ENCODE peak calls at places on chromosomes 2 and 18, in eight cellular contexts. U is hepatocyte, Q is foreskin fibroblast, V is stomach, M is bronchial epithelial cell, B is endothelial cell, W is fibroblast of the aortic adventitia, D is right lobe of liver. R is an unnamed sample.

GRCh38 chr18:31977270-31977872 is 34.4 kb upstream of the TRAPPC8 start:
- DNase-seq in U (peak), M (peak), B (peak), Q (peak), D (no peak), W (peak), V (no peak), R (no peak)

GRCh38 chr2:104658149-104658839 is 195.6 kb upstream of the POU3F3 start:
- DNase-seq in B (peak), Q (no peak), M (no peak), W (no peak), V (no peak), U (peak), D (peak), R (no peak)

GRCh38 chr18:41576643-41577042 is 378.4 kb upstream of the PIK3C3 start:
- DNase-seq in Q (no peak), B (no peak), V (no peak), W (no peak), U (no peak), M (no peak), D (no peak), R (no peak)

GRCh38 chr2:17101596-17101995 is 416.6 kb downstream of the RAD51AP2 start:
- DNase-seq in B (no peak), M (no peak), Q (peak), U (no peak), V (no peak), D (no peak), W (no peak), R (no peak)

GRCh38 chr18:27363918-27364317 is 178.8 kb upstream of the CHST9 start:
- DNase-seq in M (peak), Q (no peak), D (no peak), W (peak), V (no peak), U (peak), B (no peak), R (no peak)

GRCh38 chr2:188676012-188676405 is 298.2 kb upstream of the COL3A1 start:
- DNase-seq in Q (no peak), D (no peak), U (no peak), B (no peak), W (peak), M (no peak), V (no peak), R (no peak)

GRCh38 chr2:53422979-53423378 is 344.6 kb upstream of the CHAC2 start:
- DNase-seq in B (peak), M (peak), D (peak), V (peak), W (peak), Q (no peak), U (peak), R (no peak)

GRCh38 chr2:174699993-174700766 is 64.1 kb downstream of the CHRNA1 start:
- DNase-seq in V (no peak), Q (peak), W (peak), M (peak), D (no peak), B (peak), U (peak), R (no peak)

GRCh38 chr18:55465313-55465712 is 122.7 kb downstream of the TCF4 start:
- DNase-seq in V (no peak), M (no peak), U (no peak), Q (no peak), D (no peak), B (no peak), W (no peak), R (no peak)

GRCh38 chr2:120471166-120471565 is 125.2 kb downstream of the INHBB start:
- DNase-seq in W (no peak), Q (no peak), M (no peak), D (no peak), V (no peak), U (no peak), B (no peak), R (no peak)

GRCh38 chr2:114123925-114124324 is 234.0 kb downstream of the ACTR3 start:
- DNase-seq in V (no peak), B (no peak), M (no peak), W (no peak), D (no peak), U (no peak), Q (no peak), R (no peak)

DNA sequence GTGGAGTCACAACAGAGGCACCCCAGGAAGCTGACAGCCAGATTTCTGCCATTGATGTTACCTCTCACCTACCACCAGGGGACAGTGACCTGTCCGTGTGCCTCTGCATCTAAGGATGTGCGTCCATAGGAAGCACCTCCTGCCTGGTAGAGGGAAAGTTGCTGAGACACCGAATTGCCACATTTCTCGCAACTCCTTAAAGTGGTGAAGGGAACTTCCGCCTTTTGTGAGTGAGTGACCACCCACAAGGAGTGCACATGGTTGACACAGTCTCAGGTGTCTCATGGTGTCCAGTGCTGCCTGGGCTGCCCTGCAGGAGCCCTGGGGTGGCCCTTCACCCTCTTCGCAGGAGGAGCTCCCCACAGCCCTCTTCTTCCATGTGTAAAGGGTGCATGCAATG is 201.8 kb downstream of the GBX2 start:
- DNase-seq in M (no peak), B (no peak), Q (no peak), W (no peak), V (no peak), U (no peak), D (no peak), R (no peak)
- TF ChIP-seq CTCF in M (no peak), B (no peak), Q (no peak), W (no peak), V (no peak), U (no peak), D (no peak), R (no peak)

DNA sequence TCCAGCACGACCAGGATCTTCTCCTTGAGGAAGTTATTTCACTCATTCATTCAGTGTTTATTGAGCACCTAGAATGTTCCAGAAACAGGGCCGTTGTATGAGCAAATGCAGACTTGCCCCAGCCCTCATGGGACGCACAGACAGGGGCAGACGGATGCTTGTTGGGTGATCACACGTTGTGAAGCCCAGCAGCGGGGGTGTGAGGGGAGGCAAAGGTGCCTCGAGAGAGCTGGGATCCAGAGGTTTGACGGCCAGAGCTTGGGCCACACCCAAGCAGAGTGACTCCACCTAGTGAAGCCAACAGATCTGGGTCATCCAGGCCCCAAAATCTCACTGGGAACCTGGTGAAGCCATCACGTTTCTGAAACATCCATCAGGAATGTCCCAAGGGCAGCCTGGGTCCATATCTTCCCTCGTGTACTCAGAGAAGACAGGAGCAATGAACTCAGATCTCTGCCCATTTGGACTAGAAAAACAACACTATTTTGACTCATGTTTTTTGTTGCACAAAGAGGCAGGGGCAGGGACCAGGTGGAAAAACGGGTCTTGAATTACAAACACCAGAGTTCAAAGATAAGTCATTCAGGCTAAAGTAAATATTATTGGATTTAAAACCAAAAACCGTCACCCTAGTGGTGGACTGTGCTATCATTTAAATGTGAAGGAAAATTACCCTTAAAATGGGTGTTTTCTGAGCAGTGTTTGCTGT is 54.9 kb upstream of the RBM44 start:
- DNase-seq in D (peak), B (no peak), U (no peak), Q (no peak), V (no peak), M (peak), W (peak), R (no peak)
- TF ChIP-seq CTCF in D (peak), B (no peak), U (peak), Q (peak), V (peak), M (peak), W (peak), R (peak)

GRCh38 chr2:218399391-218400166 is at the start of gene CTDSP1:
- DNase-seq in W (peak), Q (peak), D (peak), B (peak), U (peak), M (peak), V (peak), R (peak)

GRCh38 chr2:218396688-218397501 is 2.8 kb upstream of the CTDSP1 start:
- DNase-seq in B (peak), D (peak), W (peak), V (peak), M (peak), U (peak), Q (peak), R (no peak)

GRCh38 chr2:218395826-218396687 is 3.6 kb upstream of the CTDSP1 start:
- DNase-seq in Q (peak), D (peak), M (peak), B (peak), V (peak), U (peak), W (peak), R (peak)

GRCh38 chr2:218398437-218399390 is 954 bp upstream of the CTDSP1 start:
- DNase-seq in V (peak), Q (peak), U (peak), W (peak), B (peak), M (peak), D (peak), R (no peak)

GRCh38 chr2:218397502-218398436 is 1.9 kb upstream of the CTDSP1 start:
- DNase-seq in B (peak), D (peak), M (peak), Q (peak), V (peak), U (peak), W (peak), R (no peak)
- TF ChIP-seq CTCF in B (no peak), D (no peak), M (no peak), Q (no peak), V (no peak), U (no peak), W (no peak), R (no peak)

DNA sequence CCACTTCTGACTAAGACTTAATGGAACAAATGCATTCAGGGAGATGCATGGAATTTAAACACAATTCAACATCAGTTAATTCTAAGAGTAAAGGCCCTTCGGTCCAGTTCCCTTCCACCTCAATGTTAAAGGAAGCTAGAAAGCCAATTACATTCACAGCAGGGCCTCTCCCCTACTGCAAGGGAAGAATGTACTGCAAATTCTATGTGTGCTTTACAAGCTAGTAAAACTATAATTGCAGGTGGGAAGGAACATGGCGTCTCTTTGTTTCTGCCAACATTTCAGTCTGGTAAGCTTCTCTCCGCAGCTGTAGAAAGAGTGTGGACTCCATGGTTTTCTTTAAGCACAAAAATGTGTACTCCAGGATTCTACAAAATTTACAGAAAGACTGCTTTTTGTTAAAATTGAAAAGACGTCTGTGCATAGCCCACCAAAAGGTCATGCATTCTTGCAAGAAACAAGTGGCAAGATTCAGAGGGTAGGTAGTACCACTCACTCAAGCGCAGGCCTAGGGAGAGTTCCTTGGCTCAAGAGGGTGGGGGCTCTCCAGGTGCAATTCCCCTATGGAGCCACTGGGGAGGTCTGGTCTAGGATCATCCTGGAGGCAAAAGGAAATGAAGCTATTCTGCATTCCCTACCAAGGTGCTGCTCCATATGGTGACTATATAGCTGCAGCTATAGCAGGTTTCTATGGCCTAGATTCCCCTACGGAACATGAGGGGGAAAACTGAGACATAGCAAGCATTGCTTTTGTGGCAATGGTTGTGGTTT is 127.0 kb upstream of the FZD5 start:
- DNase-seq in M (no peak), U (no peak), V (no peak), B (peak), Q (no peak), W (no peak), D (no peak), R (no peak)
- TF ChIP-seq CTCF in M (peak), U (no peak), V (no peak), B (no peak), Q (peak), W (peak), D (no peak), R (peak)

DNA sequence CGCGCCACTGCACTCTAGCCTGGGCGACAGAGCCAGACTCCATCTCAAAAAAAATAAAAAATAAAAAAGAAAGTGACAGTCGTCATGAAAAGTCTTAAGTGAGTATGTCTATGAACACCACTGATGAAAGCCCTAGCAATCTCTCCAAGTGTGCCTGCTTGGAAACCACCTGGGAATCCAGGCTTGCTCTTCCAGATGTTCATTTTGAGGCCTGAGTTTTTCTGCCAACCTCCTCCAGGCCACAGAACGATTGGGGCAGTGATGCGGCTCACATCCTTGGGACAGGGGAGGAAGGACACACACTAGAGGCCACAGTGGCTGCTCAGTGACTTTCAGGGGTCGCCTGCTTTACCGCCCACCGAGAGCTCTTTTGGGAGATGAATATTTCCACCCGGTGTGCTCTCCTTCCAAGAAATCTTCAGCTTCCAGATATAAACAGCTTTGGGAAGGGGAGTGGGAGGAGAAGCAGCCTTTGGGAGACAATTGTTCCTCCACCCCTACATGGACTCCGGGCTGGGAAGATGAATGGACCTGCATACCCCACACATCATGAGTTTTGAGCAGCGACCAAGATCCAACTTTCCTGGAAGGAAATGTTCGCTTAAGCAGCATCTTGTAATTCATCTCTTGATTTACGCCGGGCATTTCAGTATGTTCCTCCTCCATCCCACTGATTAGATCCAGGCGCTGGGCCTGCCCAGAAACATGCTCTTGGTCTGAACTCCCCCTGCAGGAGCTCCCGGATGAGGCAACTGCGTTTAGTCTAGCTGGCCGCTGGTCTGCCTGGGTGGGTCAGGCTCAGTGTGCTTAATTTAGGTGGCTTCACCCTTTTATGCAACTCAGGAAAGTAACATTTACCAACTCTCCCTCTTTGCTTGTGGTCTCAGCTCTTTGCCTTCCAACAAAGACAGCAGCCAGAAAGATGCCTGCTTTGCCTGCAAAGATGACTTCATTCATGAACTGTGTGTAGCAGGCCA is 6.2 kb upstream of the ARMC9 start:
- DNase-seq in M (no peak), W (peak), D (peak), V (peak), B (peak), Q (peak), U (peak), R (peak)
- TF ChIP-seq CTCF in M (peak), W (peak), D (peak), V (peak), B (peak), Q (peak), U (peak), R (peak)

GRCh38 chr2:42614838-42615237 is 46.4 kb downstream of the MTA3 start:
- DNase-seq in V (no peak), D (no peak), M (peak), U (peak), Q (no peak), W (no peak), B (no peak), R (no peak)
- TF ChIP-seq CTCF in V (no peak), D (no peak), M (no peak), U (no peak), Q (no peak), W (no peak), B (no peak), R (no peak)

GRCh38 chr2:100924122-100924519 is 78.0 kb upstream of the RPL31 start:
- DNase-seq in D (no peak), U (no peak), M (no peak), B (no peak), Q (no peak), W (peak), V (no peak), R (no peak)

GRCh38 chr2:100923461-100924020 is 78.5 kb upstream of the RPL31 start:
- DNase-seq in D (no peak), Q (no peak), W (no peak), B (no peak), V (no peak), U (no peak), M (no peak), R (no peak)

GRCh38 chr2:100921685-100922161 is 80.4 kb upstream of the RPL31 start:
- DNase-seq in B (no peak), V (no peak), Q (peak), W (peak), D (no peak), U (no peak), M (peak), R (no peak)

GRCh38 chr2:100924520-100925451 is 77.3 kb upstream of the RPL31 start:
- DNase-seq in U (peak), M (no peak), W (peak), V (peak), Q (no peak), D (peak), B (no peak), R (no peak)

DNA sequence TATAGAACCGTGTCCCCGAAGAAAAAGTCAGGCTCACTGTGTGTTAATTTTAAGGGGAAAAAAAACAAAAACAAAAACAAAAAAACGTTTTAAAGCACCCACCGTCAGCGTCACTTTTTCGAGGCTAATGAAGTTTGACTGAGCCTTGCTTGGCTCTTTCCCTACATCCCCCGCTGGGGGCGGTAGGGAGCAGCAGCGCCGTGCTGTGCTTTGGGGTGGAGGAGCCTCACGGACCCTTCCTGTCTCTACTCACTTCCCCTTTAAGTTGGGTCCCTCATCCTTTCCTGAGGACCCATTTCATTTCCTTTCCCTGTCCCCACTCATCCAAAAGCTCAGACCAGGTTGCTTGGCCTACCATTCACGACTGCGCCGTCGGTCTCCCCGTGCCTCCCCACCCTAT is 82.8 kb upstream of the RPL31 start:
- DNase-seq in B (no peak), Q (no peak), D (no peak), U (no peak), W (no peak), V (no peak), M (no peak), R (no peak)
- TF ChIP-seq CTCF in B (peak), Q (peak), D (peak), U (peak), W (peak), V (no peak), M (peak), R (peak)

GRCh38 chr2:28621172-28622100 is 125.6 kb downstream of the PLB1 start:
- DNase-seq in M (peak), D (peak), Q (peak), U (peak), W (peak), V (peak), B (peak), R (no peak)
- TF ChIP-seq CTCF in M (peak), D (peak), Q (peak), U (peak), W (peak), V (peak), B (no peak), R (peak)